ENCODE peak calls at places on chromosomes 7 and 10, in seven cellular contexts. V is neural progenitor cell, R is CD14-positive monocyte, P is bronchial epithelial cell, G is adrenal gland, D is astrocyte of the spinal cord, E is testis. K is an unnamed sample.

GRCh38 chr7:82443801-82444219 is 233 bp upstream of the CACNA2D1 start:
- DNase-seq in G (peak), R (no peak), D (peak), V (peak), E (peak), P (peak), K (peak)

GRCh38 chr7:23058412-23059096 is 44.6 kb upstream of the HYCC1 start:
- DNase-seq in G (no peak), D (no peak), R (no peak), V (no peak), E (no peak), P (no peak), K (no peak)

GRCh38 chr7:40978047-40978446 is 724.8 kb downstream of the INHBA start:
- DNase-seq in P (no peak), E (no peak), D (peak), V (no peak), R (no peak), G (no peak), K (no peak)

GRCh38 chr10:91596821-91597396 is 36.0 kb downstream of the PPP1R3C start:
- DNase-seq in E (no peak), G (no peak), P (peak), D (peak), V (no peak), R (no peak), K (peak)

GRCh38 chr10:14873090-14873760 is 5.4 kb upstream of the SUV39H2 start:
- DNase-seq in D (peak), G (no peak), V (no peak), E (no peak), R (no peak), P (peak), K (peak)

GRCh38 chr7:65477326-65477725 is 103.7 kb downstream of the ZNF92 start:
- DNase-seq in V (peak), D (no peak), R (no peak), P (no peak), G (peak), E (peak), K (peak)

GRCh38 chr10:18505719-18506118 is 145.7 kb downstream of the NSUN6 start:
- DNase-seq in V (no peak), P (no peak), G (no peak), E (no peak), R (no peak), D (no peak), K (peak)

GRCh38 chr7:12821746-12822145 is 134.3 kb downstream of the ARL4A start:
- DNase-seq in V (no peak), R (no peak), P (no peak), G (no peak), E (no peak), D (no peak), K (no peak)

GRCh38 chr7:98224701-98225181 is 13.5 kb downstream of the BHLHA15 start:
- DNase-seq in P (no peak), G (no peak), R (no peak), E (no peak), D (no peak), V (no peak), K (no peak)

GRCh38 chr10:132272061-132272766 is 35.5 kb downstream of the STK32C start:
- DNase-seq in V (no peak), R (no peak), G (no peak), D (peak), E (peak), P (no peak), K (peak)

GRCh38 chr7:89623018-89623672 is 531.1 kb upstream of the STEAP1 start:
- DNase-seq in V (peak), D (peak), G (peak), R (no peak), P (peak), E (peak), K (peak)

GRCh38 chr10:7370511-7370910 is 40.3 kb downstream of the SFMBT2 start:
- DNase-seq in P (no peak), E (no peak), R (no peak), G (no peak), D (no peak), V (no peak), K (no peak)

GRCh38 chr7:15396210-15397158 is 165.3 kb downstream of the AGMO start:
- DNase-seq in V (no peak), G (no peak), R (no peak), E (peak), D (no peak), P (no peak), K (no peak)

GRCh38 chr7:114345494-114345893 is 69.1 kb upstream of the FOXP2 start:
- DNase-seq in P (peak), R (no peak), E (no peak), D (peak), G (no peak), V (no peak), K (peak)

GRCh38 chr10:58675321-58675720 is 162.6 kb downstream of the BICC1 start:
- DNase-seq in P (no peak), D (no peak), R (no peak), G (no peak), V (no peak), E (no peak), K (no peak)

GRCh38 chr7:2937701-2938513 is 93.8 kb upstream of the GNA12 start:
- DNase-seq in G (no peak), V (no peak), E (no peak), D (no peak), R (no peak), P (no peak), K (no peak)

GRCh38 chr10:130432271-130432670 is 296.1 kb downstream of the GLRX3 start:
- DNase-seq in V (no peak), G (no peak), P (no peak), R (no peak), D (no peak), E (no peak), K (no peak)

GRCh38 chr10:43471929-43472720 is 35.2 kb downstream of the ZNF487 start:
- DNase-seq in P (no peak), E (no peak), V (no peak), G (no peak), D (no peak), R (no peak), K (no peak)

GRCh38 chr7:129752760-129753159 is 141.2 kb downstream of the NRF1 start:
- DNase-seq in P (no peak), R (no peak), D (no peak), V (no peak), E (no peak), G (no peak), K (no peak)

GRCh38 chr10:3464760-3465405 is 292.3 kb upstream of the PITRM1 start:
- DNase-seq in D (no peak), R (no peak), P (peak), G (no peak), E (no peak), V (no peak), K (peak)

GRCh38 chr7:138563808-138564207 is 103.7 kb downstream of the TRIM24 start:
- DNase-seq in V (no peak), P (no peak), G (no peak), E (no peak), D (no peak), R (no peak), K (no peak)

GRCh38 chr7:100100420-100101015 is 679 bp downstream of the MCM7 start:
- DNase-seq in P (peak), R (peak), G (peak), V (peak), E (peak), D (peak), K (peak)
- TF ChIP-seq CTCF in P (no peak), R (no peak), G (no peak), V (no peak), E (no peak), D (no peak), K (no peak)

DNA sequence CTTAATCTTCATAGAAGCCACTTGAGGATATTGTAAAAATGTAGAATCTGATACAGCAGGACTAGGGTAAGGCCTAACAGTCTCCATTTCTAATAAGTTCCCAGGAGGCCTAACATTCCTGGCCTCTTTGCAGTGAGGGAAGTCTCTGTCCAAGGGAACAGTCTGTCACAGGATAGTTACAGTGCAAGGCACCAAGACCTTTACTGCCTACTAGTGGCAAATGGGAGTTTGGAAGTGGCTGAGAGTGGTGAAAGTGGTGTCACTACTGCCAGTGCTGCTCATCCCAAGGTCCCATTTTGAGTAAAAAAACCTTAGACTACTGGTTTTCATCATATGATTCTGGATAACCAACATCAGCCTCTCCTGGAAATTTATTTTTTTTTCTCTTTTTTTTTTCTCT is 619.5 kb upstream of the SEMA3D start:
- DNase-seq in R (no peak), P (no peak), D (no peak), G (no peak), V (peak), E (no peak), K (no peak)
- TF ChIP-seq CTCF in R (no peak), P (no peak), D (no peak), G (no peak), V (peak), E (no peak), K (no peak)

GRCh38 chr7:24972166-24972477 is 7.9 kb downstream of the OSBPL3 start:
- DNase-seq in P (no peak), D (no peak), V (no peak), R (no peak), G (no peak), E (no peak), K (no peak)

GRCh38 chr7:24970676-24971075 is 9.3 kb downstream of the OSBPL3 start:
- DNase-seq in V (no peak), E (no peak), G (no peak), D (peak), P (peak), R (no peak), K (peak)

GRCh38 chr7:24974026-24974832 is 5.7 kb downstream of the OSBPL3 start:
- DNase-seq in V (no peak), E (no peak), G (no peak), D (no peak), P (no peak), R (no peak), K (no peak)

GRCh38 chr7:24972991-24973390 is 7.0 kb downstream of the OSBPL3 start:
- DNase-seq in P (peak), E (no peak), G (no peak), R (no peak), D (peak), V (no peak), K (peak)

DNA sequence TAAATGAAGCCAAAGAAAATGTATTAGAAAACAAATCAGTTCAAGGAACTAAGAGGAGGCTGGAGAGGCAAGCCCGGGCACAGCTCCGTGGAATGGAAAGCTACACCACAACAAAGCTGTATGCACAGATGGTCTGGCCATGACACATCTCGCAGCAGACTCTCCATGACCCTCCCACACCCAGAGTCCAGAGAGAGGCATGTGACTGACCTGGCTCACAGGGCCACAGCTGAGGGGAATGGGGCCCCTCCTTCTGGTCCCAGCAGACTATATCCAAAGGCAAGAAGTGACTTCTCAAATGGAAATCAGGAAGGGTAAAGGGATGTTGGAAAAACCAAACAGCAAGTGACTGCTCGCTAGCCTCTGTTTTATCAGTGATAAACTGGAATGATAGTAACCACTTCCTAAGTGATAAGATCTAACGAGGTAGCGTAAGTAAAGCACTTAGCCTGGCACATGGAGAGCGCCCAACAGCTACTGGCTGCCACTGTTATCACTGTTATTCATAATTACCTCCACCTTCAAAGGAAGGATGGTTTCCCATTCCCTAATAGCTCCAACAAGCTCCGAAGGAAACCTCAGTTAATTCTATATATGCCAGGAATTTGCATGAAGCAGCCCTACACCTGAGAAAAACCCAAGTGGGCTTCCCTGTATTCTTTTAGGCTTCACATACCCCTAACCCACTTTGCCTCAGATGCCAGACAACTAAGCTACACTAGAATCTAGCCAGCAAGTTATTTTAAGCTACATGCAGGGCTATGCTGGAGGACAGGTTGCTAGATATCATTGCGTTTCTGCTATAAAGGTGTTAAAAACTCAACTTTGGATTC is 8.4 kb downstream of the OSBPL3 start:
- DNase-seq in R (no peak), G (no peak), E (no peak), D (peak), V (no peak), P (peak), K (peak)
- TF ChIP-seq CTCF in R (no peak), G (no peak), E (no peak), D (no peak), V (no peak), P (no peak), K (no peak)

DNA sequence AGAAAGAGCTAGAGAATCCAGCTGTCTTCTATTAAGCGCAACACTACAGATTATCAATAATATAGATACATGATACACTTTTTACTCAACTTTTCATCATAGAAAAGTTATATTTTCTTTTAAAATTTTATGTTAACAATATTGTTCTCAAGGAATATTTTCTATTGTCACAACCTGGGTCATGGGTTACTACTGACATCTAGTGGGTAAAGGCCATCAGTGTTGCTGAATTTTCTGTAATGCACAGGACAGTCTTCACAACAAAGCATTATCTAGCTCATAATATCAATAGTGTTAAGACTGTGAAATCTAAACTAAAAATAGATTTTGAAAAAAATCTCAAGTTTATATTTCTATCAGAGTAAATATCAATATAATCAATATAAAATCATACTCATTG is 209.8 kb downstream of the ZNF33B start:
- DNase-seq in G (no peak), D (no peak), E (no peak), P (peak), V (no peak), R (no peak), K (peak)
- TF ChIP-seq CTCF in G (no peak), D (no peak), E (no peak), P (peak), V (peak), R (no peak), K (peak)

DNA sequence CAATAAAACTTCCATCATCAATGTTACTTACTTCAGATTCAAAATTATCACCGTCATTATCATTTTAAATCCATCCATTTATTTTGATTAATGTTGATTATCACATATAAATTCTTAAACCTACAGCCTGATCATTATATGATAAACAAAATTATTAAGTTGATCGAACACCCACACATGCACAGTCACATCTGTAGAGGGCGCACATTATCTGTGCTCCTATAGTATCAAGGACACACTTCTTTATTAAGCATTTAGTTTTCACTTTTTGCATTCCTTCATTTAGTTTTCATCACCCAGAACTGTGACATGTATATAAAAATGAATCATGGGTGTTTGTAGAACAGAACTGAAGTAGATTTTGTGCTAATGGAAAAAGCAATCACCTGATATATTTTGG is 26.2 kb upstream of the ZNF716 start:
- DNase-seq in P (no peak), D (no peak), E (no peak), R (no peak), G (no peak), V (no peak), K (no peak)
- TF ChIP-seq CTCF in P (no peak), D (no peak), E (no peak), R (no peak), G (no peak), V (no peak), K (no peak)

GRCh38 chr10:79052311-79053080 is 16.3 kb upstream of the ZMIZ1 start:
- DNase-seq in E (no peak), V (peak), R (no peak), G (no peak), D (no peak), P (peak), K (peak)
- TF ChIP-seq CTCF in E (no peak), V (peak), R (peak), G (peak), D (peak), P (peak), K (peak)

DNA sequence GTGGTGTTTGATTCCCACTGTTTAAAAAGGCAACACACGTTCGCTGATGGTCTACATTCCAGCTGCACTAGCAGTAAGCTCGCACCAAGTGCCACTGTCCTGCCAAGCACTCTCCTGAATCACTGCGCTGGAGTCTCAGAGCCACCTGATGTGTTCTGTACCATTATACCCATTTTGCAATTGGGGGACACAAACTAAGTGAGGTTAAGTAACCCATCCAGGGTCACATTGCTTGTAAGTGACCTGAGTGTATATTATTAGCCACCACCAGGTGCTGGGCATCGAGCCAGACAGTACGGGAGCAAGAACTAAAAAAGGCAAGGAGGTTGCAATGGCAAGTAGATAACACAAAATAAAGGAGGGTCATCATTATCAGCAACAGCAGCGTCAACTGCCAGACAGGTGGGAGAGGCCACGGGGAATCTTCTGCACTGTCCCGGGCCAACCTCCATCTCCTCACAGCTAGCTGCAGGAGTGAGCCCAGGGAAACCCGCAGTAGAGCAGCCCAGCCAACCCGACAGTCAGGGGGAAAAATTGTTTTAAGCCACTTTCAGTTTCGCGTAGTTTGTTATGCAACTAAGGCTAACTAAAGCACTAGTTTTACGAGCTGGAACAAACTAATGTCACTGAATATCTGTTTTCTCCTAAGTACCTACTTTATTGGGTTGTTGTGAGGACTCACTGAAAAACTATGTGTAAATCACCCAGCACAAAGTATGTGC is 712 bp upstream of the CPVL start:
- DNase-seq in P (no peak), E (peak), D (no peak), R (no peak), G (no peak), V (peak), K (no peak)
- TF ChIP-seq CTCF in P (no peak), E (no peak), D (no peak), R (no peak), G (no peak), V (no peak), K (no peak)

GRCh38 chr10:73910401-73910763 is 550 bp upstream of the PLAU start:
- DNase-seq in V (peak), D (peak), P (peak), G (no peak), E (no peak), R (no peak), K (no peak)
- TF ChIP-seq CTCF in V (peak), D (peak), P (peak), G (no peak), E (no peak), R (no peak), K (no peak)